ENCODE peak calls at places on chromosomes 12 and 14, in eight cellular contexts. L, P, G, T, Q, A, W and F are unnamed samples.

GRCh38 chr12:11785722-11786121 is 136.2 kb downstream of the ETV6 start:
- DNase-seq in Q (no peak), A (no peak), L (no peak), W (no peak), G (no peak), P (no peak), T (peak; percentile 33), F (no peak)

GRCh38 chr12:50572275-50572674 is 67.5 kb downstream of the DIP2B start:
- DNase-seq in Q (no peak), A (no peak), T (peak; percentile 88), W (no peak), G (no peak), L (no peak), P (peak; percentile 54), F (no peak)

GRCh38 chr14:29282169-29282568 is 515.6 kb downstream of the FOXG1 start:
- DNase-seq in P (no peak), G (no peak), W (no peak), T (peak; percentile 31), A (no peak), L (no peak), Q (no peak), F (no peak)

GRCh38 chr14:78618379-78618778 is 448.2 kb downstream of the NRXN3 start:
- DNase-seq in Q (no peak), A (no peak), G (no peak), T (no peak), W (no peak), L (no peak), P (no peak), F (no peak)

GRCh38 chr14:29584992-29585391 is 342.7 kb downstream of the PRKD1 start:
- DNase-seq in P (no peak), G (peak; percentile 40), T (peak; percentile 59), Q (peak; percentile 12), W (no peak), A (no peak), L (no peak), F (no peak)

GRCh38 chr14:74018029-74018703 is 922 bp downstream of the ENTPD5 start:
- DNase-seq in W (no peak), L (no peak), P (no peak), Q (no peak), A (peak; percentile 15), T (peak; percentile 82), G (no peak), F (no peak)

GRCh38 chr12:8742501-8742900 is 44.7 kb downstream of the RIMKLB start:
- DNase-seq in P (no peak), Q (no peak), T (peak; percentile 60), G (no peak), A (no peak), W (no peak), L (no peak), F (no peak)

GRCh38 chr14:31297112-31297511 is 89.5 kb upstream of the HECTD1 start:
- DNase-seq in W (no peak), Q (no peak), G (no peak), T (no peak), L (no peak), A (no peak), P (no peak), F (no peak)